ENCODE peak calls at places on chromosomes 3 and 15, in nine cellular contexts. Z, Y, L, E, M, A, P, N and R are unnamed samples.

GRCh38 chr15:66703540-66703941 is 1.5 kb downstream of the SMAD6 start:
- DNase-seq in Z (no peak), Y (no peak), L (no peak), E (no peak), M (no peak), A (no peak), P (no peak), N (peak), R (no peak)

GRCh38 chr15:55031732-55032131 is 165.0 kb downstream of the RSL24D1 start:
- DNase-seq in Z (no peak), Y (no peak), L (no peak), E (no peak), M (no peak), A (no peak), P (no peak), N (no peak), R (no peak)

GRCh38 chr3:178436773-178437172 is 99.5 kb upstream of the KCNMB2 start:
- DNase-seq in Z (no peak), Y (no peak), L (peak), E (no peak), M (no peak), A (no peak), P (no peak), N (no peak), R (no peak)

GRCh38 chr3:83632526-83632925 is 1326.3 kb upstream of the CADM2 start:
- DNase-seq in Z (no peak), Y (no peak), L (no peak), E (no peak), M (no peak), A (no peak), P (no peak), N (no peak), R (no peak)

GRCh38 chr3:168684519-168684918 is 588.8 kb upstream of the GOLIM4 start:
- DNase-seq in Z (no peak), Y (no peak), L (no peak), E (no peak), M (no peak), A (no peak), P (no peak), N (no peak), R (no peak)

GRCh38 chr15:78620839-78621421 is at the start of gene CHRNA3:
- DNase-seq in Z (no peak), Y (no peak), L (no peak), E (peak), M (no peak), A (no peak), P (no peak), N (peak), R (no peak)

GRCh38 chr3:89649431-89649830 is 542.0 kb downstream of the EPHA3 start:
- DNase-seq in Z (no peak), Y (no peak), L (no peak), E (no peak), M (no peak), A (no peak), P (no peak), N (no peak), R (no peak)

GRCh38 chr15:57667171-57667924 is 39.2 kb upstream of the POLR2M start:
- DNase-seq in Z (no peak), Y (peak), L (peak), E (no peak), M (no peak), A (no peak), P (no peak), N (no peak), R (no peak)

GRCh38 chr3:129224984-129225393 is 24.4 kb upstream of the COPG1 start:
- DNase-seq in Z (no peak), Y (no peak), L (no peak), E (no peak), M (peak), A (no peak), P (peak), N (no peak), R (no peak)

GRCh38 chr3:130825762-130826297 is 68.1 kb upstream of the ATP2C1 start:
- DNase-seq in Z (no peak), Y (no peak), L (no peak), E (no peak), M (no peak), A (no peak), P (no peak), N (no peak), R (no peak)

GRCh38 chr3:177440456-177441105 is 243.3 kb upstream of the TBL1XR1 start:
- DNase-seq in Z (no peak), Y (no peak), L (no peak), E (no peak), M (no peak), A (no peak), P (no peak), N (no peak), R (no peak)

GRCh38 chr3:67946446-67946845 is 292.0 kb upstream of the SUCLG2 start:
- DNase-seq in Z (no peak), Y (no peak), L (no peak), E (no peak), M (no peak), A (no peak), P (no peak), N (no peak), R (no peak)

GRCh38 chr3:129226374-129226773 is 23.0 kb upstream of the COPG1 start:
- DNase-seq in Z (no peak), Y (no peak), L (peak), E (peak), M (peak), A (no peak), P (no peak), N (no peak), R (no peak)

GRCh38 chr3:155239960-155240359 is 53.5 kb downstream of the STRIT1 start:
- DNase-seq in Z (no peak), Y (no peak), L (no peak), E (no peak), M (no peak), A (no peak), P (no peak), N (no peak), R (no peak)